ENCODE peak calls at places on chromosome 11, in nine cellular contexts. R is left ventricle myocardium inferior, I is upper lobe of right lung, W is neural progenitor cell, H is neuronal stem cell, E is tibial artery, U is adipocyte, A is heart left ventricle, K is SK-N-SH. F is an unnamed sample. For H3K27me3 and H3K4me1, the result is how much of the 10 kb centered on the place peaks cover.

GRCh38 chr11:9138133-9138453 is 46.7 kb upstream of the SCUBE2 start:
- DNase-seq in R (no peak), I (no peak), W (no peak), H (no peak), E (no peak), U (no peak), A (no peak), K (no peak), F (no peak)

GRCh38 chr11:90332415-90332814 is 109.6 kb upstream of the CHORDC1 start:
- DNase-seq in R (no peak), I (no peak), W (no peak), H (no peak), E (no peak), U (no peak), A (no peak), K (no peak), F (no peak)

GRCh38 chr11:10762185-10762584 is 11.1 kb downstream of the CTR9 start:
- DNase-seq in R (no peak), I (no peak), W (no peak), H (no peak), E (no peak), U (no peak), A (no peak), K (no peak), F (no peak)

GRCh38 chr11:18727499-18728236 is 1.7 kb upstream of the IGSF22 start:
- DNase-seq in R (no peak), I (no peak), W (peak), H (peak), E (no peak), U (peak), A (no peak), K (peak), F (peak)

GRCh38 chr11:87228820-87229219 is 191.1 kb downstream of the TMEM135 start:
- DNase-seq in R (no peak), I (no peak), W (no peak), H (no peak), E (no peak), U (no peak), A (no peak), K (no peak), F (no peak)

GRCh38 chr11:126469308-126469707 is 113.8 kb downstream of the ST3GAL4 start:
- DNase-seq in R (no peak), I (no peak), W (no peak), H (no peak), E (no peak), U (no peak), A (no peak), K (no peak), F (no peak)

GRCh38 chr11:45217991-45218390 is 68.2 kb downstream of the SYT13 start:
- DNase-seq in R (no peak), I (no peak), W (no peak), H (no peak), E (no peak), U (peak), A (no peak), K (no peak), F (no peak)

GRCh38 chr11:4994551-4994950 is at the start of gene OR51L1:
- DNase-seq in R (no peak), I (no peak), W (no peak), H (no peak), E (no peak), U (no peak), A (no peak), K (no peak), F (no peak)

GRCh38 chr11:19770277-19770676 is 57.6 kb downstream of the NAV2 start:
- DNase-seq in R (no peak), I (no peak), W (no peak), H (no peak), E (no peak), U (no peak), A (no peak), K (no peak), F (no peak)

GRCh38 chr11:78371221-78371899 is 46.3 kb downstream of the GAB2 start:
- DNase-seq in R (no peak), I (no peak), W (no peak), H (no peak), E (no peak), U (no peak), A (no peak), K (no peak), F (peak)

GRCh38 chr11:68798221-68798813 is 43.4 kb downstream of the CPT1A start:
- DNase-seq in R (no peak), I (no peak), W (peak), H (peak), E (no peak), U (peak), A (no peak), K (peak), F (peak)

GRCh38 chr11:75656044-75656726 is 12.7 kb downstream of the MAP6 start:
- DNase-seq in R (no peak), I (no peak), W (no peak), H (no peak), E (no peak), U (no peak), A (no peak), K (no peak), F (no peak)

GRCh38 chr11:67289651-67290479 is 762 bp downstream of the ANKRD13D start:
- DNase-seq in R (peak), I (no peak), W (peak), H (no peak), E (no peak), U (peak), A (no peak), K (peak), F (peak)

GRCh38 chr11:33383075-33383919 is 126.1 kb downstream of the HIPK3 start:
- DNase-seq in R (no peak), I (no peak), W (no peak), H (no peak), E (no peak), U (peak), A (no peak), K (no peak), F (no peak)

GRCh38 chr11:12139144-12139881 is 28.9 kb downstream of the MICAL2 start:
- DNase-seq in R (no peak), I (peak), W (no peak), H (no peak), E (peak), U (peak), A (no peak), K (no peak), F (no peak)

GRCh38 chr11:117191680-117192400 is 7.3 kb upstream of the TAGLN start:
- DNase-seq in R (no peak), I (peak), W (no peak), H (no peak), E (peak), U (no peak), A (no peak), K (no peak), F (no peak)

GRCh38 chr11:84962018-84962417 is 665.1 kb downstream of the DLG2 start:
- DNase-seq in R (no peak), I (no peak), W (no peak), H (no peak), E (no peak), U (no peak), A (no peak), K (no peak), F (no peak)

GRCh38 chr11:130782361-130783221 is 133.7 kb downstream of the SNX19 start:
- DNase-seq in R (no peak), I (no peak), W (peak), H (no peak), E (peak), U (peak), A (no peak), K (no peak), F (no peak)

GRCh38 chr11:116882386-116882785 is 45.0 kb upstream of the APOA1 start:
- DNase-seq in R (no peak), I (no peak), W (no peak), H (no peak), E (no peak), U (peak), A (no peak), K (no peak), F (no peak)

GRCh38 chr11:72091292-72091691 is 10.6 kb downstream of the LRRC51 start:
- DNase-seq in R (peak), I (peak), W (peak), H (peak), E (peak), U (peak), A (peak), K (peak), F (peak)

GRCh38 chr11:124839972-124840621 is 25.1 kb upstream of the ROBO3 start:
- DNase-seq in R (no peak), I (no peak), W (no peak), H (no peak), E (no peak), U (no peak), A (no peak), K (no peak), F (no peak)

GRCh38 chr11:72569966-72570892 is 104.0 kb downstream of the PDE2A start:
- DNase-seq in R (no peak), I (no peak), W (no peak), H (no peak), E (peak), U (peak), A (no peak), K (no peak), F (no peak)

GRCh38 chr11:23585700-23586099 is 725.4 kb upstream of the CCDC179 start:
- DNase-seq in R (no peak), I (no peak), W (no peak), H (no peak), E (no peak), U (peak), A (no peak), K (no peak), F (no peak)

GRCh38 chr11:72012897-72013721 is 14.4 kb downstream of the IL18BP start:
- DNase-seq in R (peak), I (peak), W (no peak), H (no peak), E (peak), U (no peak), A (peak), K (no peak), F (no peak)

GRCh38 chr11:103904324-103904667 is 132.1 kb upstream of the DDI1 start:
- DNase-seq in R (no peak), I (no peak), W (no peak), H (no peak), E (no peak), U (no peak), A (no peak), K (no peak), F (no peak)

GRCh38 chr11:89436071-89436470 is 55.1 kb downstream of the NOX4 start:
- DNase-seq in R (no peak), I (no peak), W (peak), H (no peak), E (no peak), U (peak), A (no peak), K (no peak), F (no peak)

GRCh38 chr11:65903068-65903481 is 2.9 kb upstream of the FOSL1 start:
- DNase-seq in R (no peak), I (no peak), W (peak), H (no peak), E (no peak), U (peak), A (no peak), K (no peak), F (peak)

GRCh38 chr11:65488273-65489058 is 10.4 kb upstream of the MALAT1 start:
- DNase-seq in R (no peak), I (peak), W (no peak), H (no peak), E (peak), U (peak), A (peak), K (no peak), F (peak)

GRCh38 chr11:33642461-33643166 is 58.0 kb downstream of the C11orf91 start:
- DNase-seq in R (no peak), I (no peak), W (no peak), H (no peak), E (no peak), U (no peak), A (no peak), K (no peak), F (no peak)

GRCh38 chr11:15223318-15223717 is 108.6 kb downstream of the INSC start:
- DNase-seq in R (no peak), I (no peak), W (no peak), H (no peak), E (no peak), U (peak), A (no peak), K (no peak), F (no peak)

GRCh38 chr11:134535029-134536025 is 123.3 kb upstream of the B3GAT1 start:
- DNase-seq in R (no peak), I (peak), W (no peak), H (no peak), E (no peak), U (no peak), A (peak), K (no peak), F (no peak)

GRCh38 chr11:65871811-65872548 is 620 bp downstream of the EFEMP2 start:
- DNase-seq in R (peak), I (peak), W (peak), H (peak), E (no peak), U (peak), A (no peak), K (peak), F (peak)

GRCh38 chr11:130918081-130918480 is 1.8 kb upstream of the SNX19 start:
- DNase-seq in R (no peak), I (no peak), W (no peak), H (no peak), E (no peak), U (no peak), A (no peak), K (no peak), F (no peak)

GRCh38 chr11:69819541-69820070 is 390 bp upstream of the FGF3 start:
- DNase-seq in R (no peak), I (no peak), W (peak), H (no peak), E (no peak), U (peak), A (no peak), K (peak), F (no peak)

GRCh38 chr11:69817265-69818236 is 1.7 kb downstream of the FGF3 start:
- DNase-seq in R (no peak), I (no peak), W (peak), H (no peak), E (no peak), U (peak), A (no peak), K (peak), F (no peak)

GRCh38 chr11:69820441-69820840 is 1.2 kb upstream of the FGF3 start:
- DNase-seq in R (no peak), I (no peak), W (no peak), H (no peak), E (no peak), U (no peak), A (no peak), K (no peak), F (no peak)

GRCh38 chr11:69818243-69819108 is 740 bp downstream of the FGF3 start:
- DNase-seq in R (no peak), I (no peak), W (peak), H (no peak), E (no peak), U (no peak), A (no peak), K (peak), F (no peak)

GRCh38 chr11:69819109-69819490 is at the start of gene FGF3:
- DNase-seq in R (no peak), I (no peak), W (no peak), H (no peak), E (no peak), U (no peak), A (no peak), K (no peak), F (no peak)
- H3K27me3 ChIP-seq in R (half or more), I (half or more), W (half or more), H (under half), E (under half), U (half or more), A (under half), K (half or more), F (under half)

GRCh38 chr11:120011836-120012235 is 126.1 kb downstream of the TRIM29 start:
- DNase-seq in R (no peak), I (no peak), W (peak), H (no peak), E (no peak), U (no peak), A (no peak), K (no peak), F (no peak)
- H3K4me1 ChIP-seq in R (under half), I (under half), W (under half), H (under half), E (under half), U (under half), A (under half), K (under half), F (under half)

GRCh38 chr11:20770421-20770935 is 101.1 kb downstream of the NELL1 start:
- DNase-seq in R (no peak), I (no peak), W (no peak), H (no peak), E (no peak), U (no peak), A (no peak), K (peak), F (peak)
- H3K27me3 ChIP-seq in R (under half), I (under half), W (under half), H (under half), E (under half), U (under half), A (under half), K (under half), F (under half)

GRCh38 chr11:64240467-64241174 is at the start of gene FKBP2:
- DNase-seq in R (peak), I (peak), W (peak), H (peak), E (peak), U (peak), A (peak), K (peak), F (peak)
- H3K4me1 ChIP-seq in R (half or more), I (under half), W (under half), H (under half), E (under half), U (under half), A (half or more), K (under half), F (under half)

GRCh38 chr11:284081-285020 is 4.6 kb upstream of the PGGHG start:
- DNase-seq in R (no peak), I (peak), W (no peak), H (no peak), E (no peak), U (no peak), A (no peak), K (peak), F (peak)
- H3K27me3 ChIP-seq in R (half or more), I (half or more), W (under half), H (under half), E (under half), U (half or more), A (half or more), K (under half), F (under half)

GRCh38 chr11:57417056-57417455 is 9.9 kb downstream of the SLC43A3 start:
- DNase-seq in R (no peak), I (no peak), W (no peak), H (no peak), E (peak), U (peak), A (no peak), K (no peak), F (no peak)
- H3K4me1 ChIP-seq in R (under half), I (under half), W (under half), H (under half), E (under half), U (under half), A (under half), K (under half), F (under half)

GRCh38 chr11:94735907-94736306 is 32.2 kb upstream of the AMOTL1 start:
- DNase-seq in R (no peak), I (no peak), W (no peak), H (no peak), E (no peak), U (no peak), A (no peak), K (no peak), F (no peak)
- H3K27me3 ChIP-seq in R (under half), I (under half), W (under half), H (under half), E (under half), U (under half), A (under half), K (under half), F (under half)

DNA sequence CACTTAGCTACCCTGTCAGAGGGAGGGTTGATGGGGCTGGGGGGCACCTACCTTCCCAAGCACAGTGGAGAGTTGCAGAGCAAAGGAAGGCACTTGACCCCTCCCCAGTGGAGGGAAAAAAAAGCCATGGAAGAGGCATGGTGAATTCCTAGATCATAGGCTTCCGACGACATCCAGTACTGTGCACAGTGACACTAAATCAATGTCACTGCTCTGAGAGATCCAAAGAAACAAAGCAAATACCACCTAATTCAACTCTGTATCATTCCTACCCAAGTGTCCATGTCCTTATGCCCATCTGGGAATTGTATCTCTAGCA is 344.2 kb upstream of the NCAM1 start:
- DNase-seq in R (no peak), I (no peak), W (no peak), H (no peak), E (no peak), U (no peak), A (no peak), K (no peak), F (no peak)
- H3K4me1 ChIP-seq in R (under half), I (under half), W (under half), H (under half), E (under half), U (under half), A (under half), K (under half), F (under half)

GRCh38 chr11:128929468-128929867 is 13.2 kb downstream of the TP53AIP1 start:
- DNase-seq in R (no peak), I (no peak), W (no peak), H (no peak), E (no peak), U (no peak), A (no peak), K (no peak), F (peak)
- H3K27me3 ChIP-seq in R (under half), I (under half), W (under half), H (under half), E (under half), U (under half), A (under half), K (under half), F (under half)

DNA sequence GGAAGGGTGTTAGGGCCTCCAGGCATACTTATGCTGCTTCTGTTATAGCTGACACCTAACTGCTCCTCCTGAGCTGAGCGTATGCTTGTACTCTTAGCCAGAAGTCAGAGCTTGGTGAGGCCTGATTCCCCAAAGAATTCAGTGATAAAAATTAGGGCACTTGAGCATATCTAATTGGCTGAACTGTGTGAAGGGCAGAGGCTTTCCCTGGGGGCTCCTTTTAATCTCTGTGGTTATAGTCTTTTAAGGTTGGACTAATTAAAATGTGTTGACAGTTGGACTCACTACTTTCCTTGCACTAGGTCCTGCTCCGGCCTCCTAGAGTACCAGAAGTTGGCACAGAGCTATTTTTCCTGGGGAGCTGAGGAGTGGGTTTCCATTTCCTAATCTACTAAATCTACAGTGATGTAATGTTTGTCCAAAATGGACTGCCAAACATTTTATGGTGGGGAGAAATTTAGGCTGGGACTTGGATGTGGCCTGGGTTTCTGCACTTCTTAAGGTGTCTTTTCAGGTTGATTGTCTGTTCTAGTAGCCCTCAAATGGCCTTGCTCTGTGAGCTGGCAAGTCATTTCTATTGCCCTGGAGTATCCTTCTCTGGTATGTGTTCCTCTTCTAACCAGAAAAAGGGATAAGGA is 18.4 kb downstream of the STIM1 start:
- DNase-seq in R (no peak), I (no peak), W (no peak), H (no peak), E (no peak), U (no peak), A (no peak), K (no peak), F (peak)
- H3K4me1 ChIP-seq in R (under half), I (under half), W (under half), H (under half), E (under half), U (under half), A (under half), K (under half), F (under half)